ENCODE peak calls at places on chromosome 11, in ten cellular contexts. M is heart left ventricle; W is CD8-positive, alpha-beta T cell; V is GM23338; E is thoracic aorta; Y is cardiac fibroblast; H is osteoblast; X is AG04449; A is IMR-90; G is A549. S is an unnamed sample.

GRCh38 chr11:76329084-76329648 is 51.8 kb downstream of the THAP12 start:
- DNase-seq in E (no peak), G (no peak), V (peak), H (no peak), X (no peak), A (peak), W (no peak), M (no peak), Y (peak), S (no peak)

GRCh38 chr11:1647901-1648721 is 18.5 kb downstream of the KRTAP5-5 start:
- DNase-seq in A (no peak), W (no peak), Y (no peak), H (peak), X (no peak), E (no peak), M (no peak), G (no peak), V (peak), S (no peak)

GRCh38 chr11:123585206-123585605 is 69.2 kb downstream of the SCN3B start:
- DNase-seq in W (no peak), X (no peak), H (no peak), M (no peak), Y (no peak), A (no peak), G (no peak), V (no peak), E (no peak), S (no peak)

GRCh38 chr11:5891216-5891800 is 1.7 kb upstream of the OR52E5 start:
- DNase-seq in X (no peak), G (peak), Y (peak), H (no peak), M (no peak), V (peak), W (no peak), A (peak), E (no peak), S (peak)

GRCh38 chr11:44506375-44507016 is 59.0 kb upstream of the CD82 start:
- DNase-seq in V (no peak), H (no peak), G (no peak), E (no peak), A (no peak), W (no peak), M (no peak), X (no peak), Y (no peak), S (no peak)

GRCh38 chr11:93784935-93785360 is 866 bp downstream of the MED17 start:
- DNase-seq in Y (no peak), H (peak), G (no peak), E (no peak), A (no peak), X (no peak), M (no peak), V (peak), W (no peak), S (no peak)

GRCh38 chr11:316891-317291 is 3.1 kb downstream of the IFITM1 start:
- DNase-seq in V (no peak), W (no peak), M (no peak), A (no peak), G (no peak), H (peak), Y (no peak), X (no peak), E (no peak), S (no peak)

GRCh38 chr11:101348786-101349185 is 219.2 kb upstream of the PGR start:
- DNase-seq in A (no peak), W (no peak), G (no peak), V (no peak), Y (no peak), M (no peak), X (no peak), E (no peak), H (no peak), S (no peak)

GRCh38 chr11:85826096-85826855 is 15.3 kb upstream of the SYTL2 start:
- DNase-seq in X (no peak), H (peak), M (peak), G (peak), E (no peak), Y (peak), A (peak), V (peak), W (no peak), S (peak)

GRCh38 chr11:35116762-35117588 is 22.0 kb upstream of the CD44 start:
- DNase-seq in E (no peak), V (no peak), M (peak), X (no peak), H (peak), G (no peak), Y (peak), A (peak), W (no peak), S (no peak)

GRCh38 chr11:122162095-122162494 is 46.1 kb upstream of the BLID start:
- DNase-seq in H (peak), E (no peak), X (no peak), W (no peak), M (no peak), G (no peak), A (no peak), Y (peak), V (no peak), S (no peak)

GRCh38 chr11:47917643-47918369 is 62.6 kb upstream of the PTPRJ start:
- DNase-seq in H (no peak), V (peak), E (peak), Y (peak), A (peak), M (peak), W (no peak), X (no peak), G (peak), S (peak)

GRCh38 chr11:108003623-108004022 is 5.1 kb upstream of the CUL5 start:
- DNase-seq in Y (no peak), V (no peak), H (no peak), A (no peak), E (no peak), W (no peak), M (no peak), X (no peak), G (no peak), S (no peak)

GRCh38 chr11:60831143-60831500 is 10.8 kb upstream of the CCDC86 start:
- DNase-seq in W (peak), E (peak), X (no peak), G (peak), M (peak), V (peak), A (peak), Y (peak), H (peak), S (peak)

GRCh38 chr11:10356161-10356560 is 51.3 kb downstream of the ADM start:
- DNase-seq in X (no peak), Y (no peak), V (no peak), W (no peak), M (no peak), H (no peak), E (no peak), A (no peak), G (no peak), S (no peak)

GRCh38 chr11:20031155-20032001 is 128.9 kb downstream of the DBX1 start:
- DNase-seq in V (peak), X (peak), Y (peak), M (no peak), E (no peak), G (no peak), H (peak), W (no peak), A (peak), S (no peak)

GRCh38 chr11:1139441-1140066 is 18.2 kb upstream of the MUC5AC start:
- DNase-seq in W (no peak), V (no peak), X (no peak), G (no peak), Y (peak), A (peak), E (no peak), M (no peak), H (peak), S (no peak)

GRCh38 chr11:45227836-45228235 is 58.3 kb downstream of the SYT13 start:
- DNase-seq in G (no peak), Y (no peak), A (no peak), V (no peak), M (no peak), E (no peak), X (no peak), H (no peak), W (no peak), S (no peak)

GRCh38 chr11:126163074-126163700 is 48.3 kb downstream of the RPUSD4 start:
- DNase-seq in G (peak), X (peak), A (peak), Y (peak), M (no peak), H (peak), W (no peak), V (no peak), E (peak), S (no peak)

GRCh38 chr11:7688238-7688826 is 15.0 kb upstream of the CYB5R2 start:
- DNase-seq in V (peak), H (no peak), W (no peak), M (no peak), G (peak), E (no peak), Y (peak), X (no peak), A (peak), S (peak)

GRCh38 chr11:2298795-2299747 is 2.6 kb downstream of the C11orf21 start:
- DNase-seq in W (no peak), G (peak), H (peak), A (no peak), M (no peak), X (no peak), Y (peak), V (peak), E (no peak), S (no peak)

GRCh38 chr11:44816761-44817160 is 90.0 kb downstream of the TSPAN18 start:
- DNase-seq in M (no peak), A (no peak), G (no peak), H (no peak), X (no peak), V (no peak), E (no peak), W (no peak), Y (peak), S (no peak)

GRCh38 chr11:75277211-75277805 is 36.7 kb downstream of the TPBGL start:
- DNase-seq in A (no peak), W (no peak), G (no peak), E (no peak), Y (no peak), X (no peak), M (no peak), H (peak), V (no peak), S (no peak)

GRCh38 chr11:46253258-46254134 is 24.0 kb upstream of the CREB3L1 start:
- DNase-seq in E (no peak), X (no peak), Y (no peak), G (no peak), A (no peak), W (no peak), H (peak), M (no peak), V (no peak), S (no peak)

GRCh38 chr11:40841231-40841630 is 618.2 kb downstream of the LRRC4C start:
- DNase-seq in W (no peak), M (no peak), E (no peak), A (no peak), V (peak), G (no peak), H (no peak), X (no peak), Y (no peak), S (no peak)

GRCh38 chr11:119635041-119635745 is 93.8 kb downstream of the NECTIN1 start:
- DNase-seq in H (no peak), A (no peak), E (no peak), X (no peak), G (no peak), M (no peak), V (no peak), Y (no peak), W (no peak), S (no peak)

GRCh38 chr11:1937616-1938342 is 9.4 kb upstream of the MRPL23 start:
- DNase-seq in Y (no peak), G (no peak), W (no peak), X (no peak), A (no peak), V (no peak), H (peak), E (no peak), M (no peak), S (no peak)

GRCh38 chr11:87097582-87097981 is 59.8 kb downstream of the TMEM135 start:
- DNase-seq in E (no peak), W (no peak), G (peak), V (peak), Y (peak), M (peak), H (no peak), A (peak), X (no peak), S (peak)

GRCh38 chr11:762421-763072 is 14.7 kb downstream of the GATD1 start:
- DNase-seq in Y (peak), M (no peak), H (peak), A (peak), W (no peak), G (peak), X (no peak), E (no peak), V (peak), S (peak)

GRCh38 chr11:36565033-36565610 is 2.7 kb upstream of the RAG1 start:
- DNase-seq in G (no peak), E (no peak), W (no peak), A (no peak), M (no peak), V (no peak), Y (no peak), H (no peak), X (no peak), S (no peak)

GRCh38 chr11:7611411-7611810 is 61.9 kb downstream of the CYB5R2 start:
- DNase-seq in G (no peak), A (peak), W (no peak), X (no peak), Y (no peak), E (no peak), H (no peak), V (no peak), M (no peak), S (no peak)

GRCh38 chr11:27720277-27720830 is 20.1 kb upstream of the BDNF start:
- DNase-seq in A (peak), H (peak), V (peak), E (no peak), M (no peak), W (no peak), Y (peak), X (no peak), G (peak), S (no peak)

DNA sequence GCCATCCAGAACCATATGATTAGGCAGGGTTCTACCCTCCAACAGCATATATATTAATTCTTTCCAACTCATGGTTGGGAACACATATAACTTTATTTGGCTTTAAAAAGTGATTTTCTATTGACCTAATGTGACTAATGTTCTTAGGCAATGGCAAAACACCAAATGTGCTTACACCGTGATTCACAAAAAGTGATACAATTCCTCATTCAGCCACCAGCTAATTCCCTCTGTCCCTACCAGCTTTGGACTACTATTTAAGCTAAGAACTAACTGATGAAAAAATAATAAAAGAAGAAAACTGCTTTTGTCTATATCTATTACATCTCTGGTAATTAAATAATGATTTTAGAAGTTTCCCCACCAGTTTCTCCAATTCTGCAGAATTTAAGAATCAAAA is 4.7 kb downstream of the CTSC start:
- DNase-seq in E (no peak), M (no peak), X (no peak), G (no peak), A (no peak), H (peak), Y (peak), V (no peak), W (no peak), S (no peak)
- H3K4me3 ChIP-seq in E (no peak), M (no peak), X (no peak), G (no peak), A (no peak), H (no peak), Y (no peak), V (peak), W (no peak), S (no peak)

GRCh38 chr11:114170226-114170625 is 110.7 kb downstream of the ZBTB16 start:
- DNase-seq in E (no peak), X (no peak), A (no peak), W (no peak), H (no peak), M (no peak), G (no peak), Y (no peak), V (no peak), S (no peak)
- H3K4me3 ChIP-seq in E (no peak), X (no peak), A (no peak), W (no peak), H (no peak), M (no peak), G (no peak), Y (no peak), V (no peak), S (no peak)

DNA sequence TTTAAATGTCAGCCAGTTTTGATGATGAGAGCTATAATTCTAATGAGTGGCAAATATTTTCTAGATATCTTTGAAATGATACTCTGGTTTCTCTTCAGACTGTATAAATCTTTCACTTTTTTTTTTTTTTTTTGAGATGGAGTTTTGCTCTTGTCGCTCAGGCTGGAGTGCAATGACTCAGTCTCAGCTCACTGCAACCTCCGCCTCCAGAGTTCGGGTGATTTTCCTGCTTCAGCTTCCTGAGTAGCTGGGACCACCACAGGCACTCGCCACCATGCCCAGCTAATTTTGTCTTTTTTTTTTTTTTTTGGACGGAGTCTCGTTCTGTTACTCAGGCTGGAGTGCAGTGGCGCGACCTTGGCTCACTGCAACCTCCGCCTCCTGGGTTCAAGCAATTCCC is 113.6 kb downstream of the TEAD1 start:
- DNase-seq in W (no peak), A (peak), V (no peak), E (no peak), Y (peak), M (no peak), G (no peak), H (no peak), X (no peak), S (no peak)
- H3K4me3 ChIP-seq in W (no peak), A (no peak), V (no peak), E (no peak), Y (peak), M (no peak), G (no peak), H (no peak), X (no peak), S (no peak)

GRCh38 chr11:18390088-18390487 is 4.3 kb upstream of the LDHA start:
- DNase-seq in V (no peak), Y (no peak), X (no peak), E (no peak), H (peak), A (no peak), M (no peak), W (no peak), G (no peak), S (no peak)
- H3K4me3 ChIP-seq in V (no peak), Y (no peak), X (no peak), E (no peak), H (no peak), A (no peak), M (no peak), W (no peak), G (no peak), S (no peak)